ENCODE peak calls at places on chromosomes 16 and 17, in five cellular contexts. R is NCI-H1105, N is lower lobe of right lung, P is substantia nigra, A is KBM-7. L is an unnamed sample.

GRCh38 chr16:58047557-58048348 is 22.2 kb downstream of the MMP15 start:
- DNase-seq in A (no peak), N (no peak), P (no peak), R (no peak), L (no peak)

GRCh38 chr16:88328313-88328660 is 54.5 kb upstream of the ZNF469 start:
- DNase-seq in P (no peak), A (no peak), R (no peak), N (no peak), L (no peak)

GRCh38 chr16:78952630-78953029 is 647.9 kb downstream of the MAF start:
- DNase-seq in N (no peak), R (no peak), P (no peak), A (no peak), L (no peak)

GRCh38 chr17:75124041-75124818 is 7.3 kb downstream of the NT5C start:
- DNase-seq in N (peak), A (no peak), P (no peak), R (no peak), L (peak)

GRCh38 chr17:66317629-66318028 is 15.2 kb downstream of the PRKCA start:
- DNase-seq in P (no peak), R (no peak), A (no peak), N (no peak), L (no peak)

GRCh38 chr17:57665696-57666095 is 79.4 kb downstream of the CCDC182 start:
- DNase-seq in P (no peak), R (no peak), N (no peak), A (no peak), L (no peak)

GRCh38 chr16:81446318-81447275 is 2.0 kb downstream of the CMIP start:
- DNase-seq in N (no peak), A (no peak), R (no peak), P (no peak), L (no peak)

GRCh38 chr17:79294459-79295071 is 219.9 kb downstream of the ENGASE start:
- DNase-seq in N (peak), P (peak), A (peak), R (no peak), L (no peak)

GRCh38 chr16:53803998-53804397 is 100.0 kb downstream of the FTO start:
- DNase-seq in R (no peak), P (no peak), A (no peak), N (no peak), L (no peak)

GRCh38 chr17:72123964-72124791 is 3.4 kb downstream of the SOX9 start:
- DNase-seq in N (no peak), R (no peak), P (peak), A (no peak), L (no peak)

GRCh38 chr17:29595107-29595942 is 2.4 kb downstream of the ANKRD13B start:
- DNase-seq in N (no peak), A (no peak), R (no peak), P (no peak), L (no peak)